ENCODE peak calls at places on chromosomes 2 and 18, in six cellular contexts. C, F, Y, N, Q and O are unnamed samples.

GRCh38 chr2:231810905-231811304 is 24.7 kb downstream of the COPS7B start:
- DNase-seq in C (no peak), Q (no peak), Y (peak), F (no peak), N (no peak), O (no peak)

GRCh38 chr18:70384181-70384790 is 95.4 kb downstream of the SOCS6 start:
- DNase-seq in F (no peak), N (no peak), C (peak), Y (no peak), Q (peak), O (no peak)

GRCh38 chr2:96554293-96555145 is 18.0 kb downstream of the ARID5A start:
- DNase-seq in Q (peak), N (peak), F (peak), Y (peak), C (peak), O (peak)

GRCh38 chr18:45745817-45746461 is 22.0 kb downstream of the SLC14A1 start:
- DNase-seq in Q (no peak), Y (no peak), C (no peak), F (no peak), N (no peak), O (no peak)

GRCh38 chr2:227414846-227415245 is 27.1 kb upstream of the SCYGR1 start:
- DNase-seq in Y (no peak), F (no peak), C (no peak), Q (peak), N (no peak), O (no peak)

GRCh38 chr2:8465560-8465959 is 216.3 kb upstream of the ID2 start:
- DNase-seq in C (no peak), N (no peak), F (peak), Q (no peak), Y (no peak), O (no peak)

GRCh38 chr2:82256288-82256687 is 1951.7 kb upstream of the LRRTM1 start:
- DNase-seq in C (no peak), N (no peak), F (no peak), Q (no peak), Y (no peak), O (no peak)

GRCh38 chr18:28728891-28729290 is 552.0 kb upstream of the CDH2 start:
- DNase-seq in C (no peak), Q (no peak), F (no peak), Y (no peak), N (no peak), O (no peak)

GRCh38 chr2:241131531-241131930 is 17.7 kb downstream of the PASK start:
- DNase-seq in Y (no peak), Q (no peak), N (no peak), F (peak), C (no peak), O (no peak)

GRCh38 chr2:208906330-208906729 is 499.7 kb downstream of the PTH2R start:
- DNase-seq in Y (no peak), N (no peak), C (no peak), Q (no peak), F (no peak), O (no peak)

GRCh38 chr2:37786854-37787253 is 115.4 kb upstream of the CDC42EP3 start:
- DNase-seq in C (no peak), N (no peak), Y (no peak), Q (peak), F (no peak), O (no peak)

GRCh38 chr2:219245148-219245898 is at the start of the genes GLB1L and STK16:
- DNase-seq in Q (peak), Y (peak), N (peak), C (peak), F (peak), O (peak)
- TF ChIP-seq POLR2A in Q (no peak), Y (peak), N (peak), C (peak), F (peak), O (peak)

GRCh38 chr2:42792583-42793313 is at the start of gene HAAO:
- DNase-seq in N (peak), Y (peak), F (peak), C (no peak), Q (peak), O (peak)
- TF ChIP-seq POLR2A in N (peak), Y (peak), F (no peak), C (no peak), Q (no peak), O (peak)

GRCh38 chr18:54871231-54871630 is 43.0 kb downstream of the RAB27B start:
- DNase-seq in F (no peak), Q (no peak), C (no peak), N (no peak), Y (no peak), O (no peak)
- TF ChIP-seq POLR2A in F (no peak), Q (no peak), C (no peak), N (no peak), Y (no peak), O (no peak)

DNA sequence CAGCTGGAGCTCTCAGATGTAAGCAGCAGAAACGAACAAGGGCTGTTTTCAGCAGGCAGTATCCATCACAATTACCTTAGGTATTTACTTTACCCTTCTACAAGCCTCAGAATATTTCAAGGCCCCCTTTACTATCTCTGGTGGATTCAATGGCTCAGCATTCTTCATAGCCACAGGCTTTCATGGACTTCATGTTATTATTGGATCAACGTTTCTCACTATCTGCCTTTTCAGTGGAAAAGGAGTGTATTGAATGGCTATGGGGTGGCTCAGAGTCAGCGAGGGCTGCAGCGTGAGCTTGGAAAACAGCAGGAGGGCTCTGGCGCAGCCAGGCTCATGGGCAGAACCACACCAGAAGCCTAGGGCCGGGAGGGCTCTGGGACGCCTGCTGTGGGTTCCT is 16.6 kb upstream of the CHRNA1 start:
- DNase-seq in C (no peak), Y (no peak), F (no peak), Q (no peak), N (no peak), O (no peak)
- TF ChIP-seq POLR2A in C (no peak), Y (no peak), F (no peak), Q (no peak), N (no peak), O (no peak)